ENCODE peak calls at places on chromosome 15, in ten cellular contexts. L is effector CD8-positive, alpha-beta T cell; D is OCI-LY7; B is skeletal muscle cell; E is B cell; Y is nephron progenitor cell; Q is stimulated activated naive CD4-positive, alpha-beta T cell; M is foreskin fibroblast; F is mesendoderm; R is H7. O is an unnamed sample.

GRCh38 chr15:61032600-61033286 is 196.4 kb downstream of the RORA start:
- DNase-seq in L (no peak), D (no peak), B (no peak), E (no peak), Y (no peak), Q (no peak), M (peak), F (no peak), R (no peak), O (no peak)

GRCh38 chr15:45199136-45199810 is 11.5 kb upstream of the SHF start:
- DNase-seq in L (peak), D (peak), B (no peak), E (peak), Y (no peak), Q (peak), M (peak), F (peak), R (no peak), O (peak)

GRCh38 chr15:74978503-74978902 is 16.9 kb upstream of the SCAMP5 start:
- DNase-seq in L (no peak), D (no peak), B (no peak), E (no peak), Y (no peak), Q (no peak), M (peak), F (no peak), R (peak), O (no peak)

GRCh38 chr15:72203507-72203837 is 5.9 kb upstream of the GRAMD2A start:
- DNase-seq in L (no peak), D (no peak), B (peak), E (no peak), Y (no peak), Q (no peak), M (peak), F (no peak), R (no peak), O (no peak)

GRCh38 chr15:84659904-84660781 is 2.1 kb upstream of the NMB start:
- DNase-seq in L (no peak), D (peak), B (no peak), E (no peak), Y (no peak), Q (no peak), M (no peak), F (no peak), R (peak), O (no peak)

GRCh38 chr15:81106560-81106959 is 27.5 kb upstream of the CFAP161 start:
- DNase-seq in L (no peak), D (peak), B (peak), E (peak), Y (peak), Q (peak), M (peak), F (peak), R (peak), O (peak)

GRCh38 chr15:67049351-67050044 is 15.9 kb upstream of the SMAD3 start:
- DNase-seq in L (no peak), D (no peak), B (peak), E (no peak), Y (no peak), Q (no peak), M (peak), F (no peak), R (no peak), O (no peak)

GRCh38 chr15:101183226-101183925 is 68.5 kb downstream of the CHSY1 start:
- DNase-seq in L (no peak), D (no peak), B (no peak), E (no peak), Y (no peak), Q (no peak), M (no peak), F (no peak), R (no peak), O (no peak)

GRCh38 chr15:84821501-84822021 is 4.4 kb downstream of the ALPK3 start:
- DNase-seq in L (no peak), D (peak), B (no peak), E (no peak), Y (no peak), Q (no peak), M (no peak), F (no peak), R (no peak), O (no peak)

GRCh38 chr15:45314960-45315359 is 62.9 kb downstream of the SLC28A2 start:
- DNase-seq in L (no peak), D (no peak), B (no peak), E (peak), Y (no peak), Q (no peak), M (peak), F (peak), R (peak), O (peak)

GRCh38 chr15:44695274-44695673 is 15.8 kb downstream of the PATL2 start:
- DNase-seq in L (no peak), D (no peak), B (no peak), E (no peak), Y (no peak), Q (no peak), M (no peak), F (no peak), R (no peak), O (no peak)

GRCh38 chr15:70892912-70893560 is 410 bp downstream of the LRRC49 start:
- DNase-seq in L (no peak), D (no peak), B (no peak), E (no peak), Y (no peak), Q (no peak), M (peak), F (peak), R (no peak), O (no peak)

GRCh38 chr15:70474367-70474681 is 289.0 kb downstream of the UACA start:
- DNase-seq in L (no peak), D (no peak), B (no peak), E (no peak), Y (no peak), Q (no peak), M (no peak), F (no peak), R (no peak), O (no peak)

GRCh38 chr15:83837946-83838571 is 184.1 kb downstream of the ADAMTSL3 start:
- DNase-seq in L (no peak), D (peak), B (no peak), E (no peak), Y (peak), Q (no peak), M (peak), F (peak), R (peak), O (peak)

GRCh38 chr15:58987036-58987435 is 427 bp upstream of the RNF111 start:
- DNase-seq in L (no peak), D (no peak), B (no peak), E (no peak), Y (no peak), Q (no peak), M (no peak), F (no peak), R (no peak), O (no peak)

GRCh38 chr15:83153288-83153687 is 45.8 kb downstream of the TM6SF1 start:
- DNase-seq in L (no peak), D (no peak), B (no peak), E (no peak), Y (no peak), Q (no peak), M (peak), F (no peak), R (no peak), O (no peak)

GRCh38 chr15:45714501-45715488 is 80.0 kb downstream of the SQOR start:
- DNase-seq in L (no peak), D (peak), B (peak), E (peak), Y (peak), Q (peak), M (peak), F (peak), R (peak), O (peak)

GRCh38 chr15:55649058-55649423 is 60.9 kb upstream of the PYGO1 start:
- DNase-seq in L (no peak), D (no peak), B (no peak), E (no peak), Y (no peak), Q (no peak), M (peak), F (no peak), R (no peak), O (no peak)

GRCh38 chr15:83248151-83248851 is 36.2 kb downstream of the BNC1 start:
- DNase-seq in L (no peak), D (peak), B (peak), E (peak), Y (peak), Q (no peak), M (peak), F (peak), R (peak), O (peak)

GRCh38 chr15:95170587-95171380 is 939.4 kb downstream of the MCTP2 start:
- DNase-seq in L (no peak), D (no peak), B (no peak), E (no peak), Y (peak), Q (no peak), M (peak), F (no peak), R (no peak), O (no peak)

GRCh38 chr15:50523736-50524318 is 22.6 kb downstream of the USP50 start:
- DNase-seq in L (no peak), D (no peak), B (no peak), E (no peak), Y (no peak), Q (no peak), M (peak), F (no peak), R (no peak), O (no peak)

GRCh38 chr15:53962646-53963561 is 15.3 kb upstream of the UNC13C start:
- DNase-seq in L (no peak), D (peak), B (no peak), E (peak), Y (peak), Q (no peak), M (peak), F (peak), R (no peak), O (peak)

GRCh38 chr15:93027413-93027812 is 61.6 kb downstream of the RGMA start:
- DNase-seq in L (no peak), D (no peak), B (no peak), E (no peak), Y (no peak), Q (no peak), M (peak), F (no peak), R (no peak), O (no peak)

GRCh38 chr15:75966073-75966472 is 46.2 kb downstream of the NRG4 start:
- DNase-seq in L (no peak), D (no peak), B (no peak), E (no peak), Y (no peak), Q (no peak), M (peak), F (no peak), R (no peak), O (no peak)

GRCh38 chr15:51844747-51845426 is 15.4 kb downstream of the TMOD3 start:
- DNase-seq in L (no peak), D (no peak), B (no peak), E (no peak), Y (no peak), Q (no peak), M (no peak), F (no peak), R (no peak), O (no peak)

GRCh38 chr15:101664303-101664913 is 12.2 kb upstream of the TM2D3 start:
- DNase-seq in L (no peak), D (peak), B (no peak), E (no peak), Y (no peak), Q (no peak), M (peak), F (peak), R (no peak), O (no peak)

GRCh38 chr15:89760303-89761008 is 9.4 kb upstream of the MESP1 start:
- DNase-seq in L (peak), D (peak), B (no peak), E (peak), Y (peak), Q (peak), M (peak), F (peak), R (peak), O (peak)

GRCh38 chr15:101083336-101084045 is 164.3 kb downstream of the LRRK1 start:
- DNase-seq in L (no peak), D (no peak), B (no peak), E (no peak), Y (no peak), Q (no peak), M (no peak), F (no peak), R (no peak), O (no peak)

GRCh38 chr15:76678766-76679165 is 226.4 kb downstream of the SCAPER start:
- DNase-seq in L (no peak), D (no peak), B (peak), E (no peak), Y (no peak), Q (no peak), M (peak), F (no peak), R (no peak), O (no peak)

GRCh38 chr15:20280933-20281463 is 260.6 kb downstream of the GOLGA6L6 start:
- DNase-seq in L (no peak), D (no peak), B (no peak), E (no peak), Y (no peak), Q (no peak), M (no peak), F (no peak), R (no peak), O (no peak)

GRCh38 chr15:64911317-64912186 is at the start of gene ANKDD1A:
- DNase-seq in L (no peak), D (peak), B (no peak), E (peak), Y (peak), Q (peak), M (peak), F (peak), R (peak), O (peak)

GRCh38 chr15:32908135-32908801 is 190.5 kb downstream of the GREM1 start:
- DNase-seq in L (no peak), D (peak), B (peak), E (peak), Y (peak), Q (no peak), M (peak), F (no peak), R (no peak), O (no peak)

GRCh38 chr15:74725241-74725774 is at the start of gene CYP1A1:
- DNase-seq in L (no peak), D (no peak), B (no peak), E (peak), Y (peak), Q (no peak), M (peak), F (no peak), R (peak), O (peak)

GRCh38 chr15:74034206-74034755 is 39.8 kb downstream of the PML start:
- DNase-seq in L (no peak), D (no peak), B (no peak), E (no peak), Y (no peak), Q (no peak), M (no peak), F (no peak), R (no peak), O (no peak)

GRCh38 chr15:31408724-31409123 is 82.1 kb downstream of the KLF13 start:
- DNase-seq in L (no peak), D (no peak), B (no peak), E (no peak), Y (no peak), Q (no peak), M (no peak), F (no peak), R (no peak), O (no peak)

GRCh38 chr15:48283361-48284157 is 47.7 kb upstream of the DUT start:
- DNase-seq in L (no peak), D (no peak), B (no peak), E (no peak), Y (no peak), Q (no peak), M (no peak), F (no peak), R (no peak), O (no peak)

GRCh38 chr15:71545223-71545760 is 265.1 kb upstream of the NR2E3 start:
- DNase-seq in L (no peak), D (no peak), B (no peak), E (no peak), Y (no peak), Q (no peak), M (no peak), F (no peak), R (no peak), O (no peak)

O was measured in WTC11.